ENCODE peak calls at places on chromosomes 2 and 18, in five cellular contexts. One of them, this sample, is unnamed.

GRCh38 chr2:102063360-102063947 is 71.7 kb downstream of the IL1R2 start:
- DNase-seq in skeletal muscle cell: no peak
- DNase-seq in substantia nigra: no peak
- DNase-seq in activated CD4-positive, alpha-beta T cell treated with anti-CD3 and anti-CD28 coated beads, Interleukin-2, amount 50 U/mL, for 48 hours: no peak
- DNase-seq in EL: peak
- DNase-seq in this sample: no peak

GRCh38 chr2:32941944-32942690 is 4.6 kb upstream of the LTBP1 start:
- DNase-seq in skeletal muscle cell: no peak
- DNase-seq in substantia nigra: no peak
- DNase-seq in activated CD4-positive, alpha-beta T cell treated with anti-CD3 and anti-CD28 coated beads, Interleukin-2, amount 50 U/mL, for 48 hours: no peak
- DNase-seq in EL: no peak
- DNase-seq in this sample: no peak

GRCh38 chr2:12718662-12719399 is 2.1 kb downstream of the TRIB2 start:
- DNase-seq in skeletal muscle cell: no peak
- DNase-seq in substantia nigra: no peak
- DNase-seq in activated CD4-positive, alpha-beta T cell treated with anti-CD3 and anti-CD28 coated beads, Interleukin-2, amount 50 U/mL, for 48 hours: no peak
- DNase-seq in EL: no peak
- DNase-seq in this sample: no peak

GRCh38 chr2:112583497-112584133 is 794 bp upstream of the CHCHD5 start:
- DNase-seq in skeletal muscle cell: no peak
- DNase-seq in substantia nigra: no peak
- DNase-seq in activated CD4-positive, alpha-beta T cell treated with anti-CD3 and anti-CD28 coated beads, Interleukin-2, amount 50 U/mL, for 48 hours: no peak
- DNase-seq in EL: no peak
- DNase-seq in this sample: no peak

GRCh38 chr18:56576826-56577573 is 61.4 kb downstream of the TXNL1 start:
- DNase-seq in skeletal muscle cell: no peak
- DNase-seq in substantia nigra: no peak
- DNase-seq in activated CD4-positive, alpha-beta T cell treated with anti-CD3 and anti-CD28 coated beads, Interleukin-2, amount 50 U/mL, for 48 hours: no peak
- DNase-seq in EL: no peak
- DNase-seq in this sample: no peak

GRCh38 chr2:11435036-11435435 is 30.9 kb downstream of the E2F6 start:
- DNase-seq in skeletal muscle cell: no peak
- DNase-seq in substantia nigra: no peak
- DNase-seq in activated CD4-positive, alpha-beta T cell treated with anti-CD3 and anti-CD28 coated beads, Interleukin-2, amount 50 U/mL, for 48 hours: no peak
- DNase-seq in EL: no peak
- DNase-seq in this sample: no peak

GRCh38 chr18:77054606-77055428 is 77.8 kb downstream of the MBP start:
- DNase-seq in skeletal muscle cell: peak
- DNase-seq in substantia nigra: peak
- DNase-seq in activated CD4-positive, alpha-beta T cell treated with anti-CD3 and anti-CD28 coated beads, Interleukin-2, amount 50 U/mL, for 48 hours: peak
- DNase-seq in EL: peak
- DNase-seq in this sample: peak

GRCh38 chr2:3536682-3537632 is 17.6 kb upstream of the ADI1 start:
- DNase-seq in skeletal muscle cell: no peak
- DNase-seq in substantia nigra: no peak
- DNase-seq in activated CD4-positive, alpha-beta T cell treated with anti-CD3 and anti-CD28 coated beads, Interleukin-2, amount 50 U/mL, for 48 hours: no peak
- DNase-seq in EL: peak
- DNase-seq in this sample: peak

GRCh38 chr18:58117685-58118403 is 73.8 kb downstream of the NEDD4L start:
- DNase-seq in skeletal muscle cell: peak
- DNase-seq in substantia nigra: no peak
- DNase-seq in activated CD4-positive, alpha-beta T cell treated with anti-CD3 and anti-CD28 coated beads, Interleukin-2, amount 50 U/mL, for 48 hours: no peak
- DNase-seq in EL: peak
- DNase-seq in this sample: no peak

GRCh38 chr2:70975237-70975636 is 3.2 kb upstream of the ANKRD53 start:
- DNase-seq in skeletal muscle cell: no peak
- DNase-seq in substantia nigra: no peak
- DNase-seq in activated CD4-positive, alpha-beta T cell treated with anti-CD3 and anti-CD28 coated beads, Interleukin-2, amount 50 U/mL, for 48 hours: no peak
- DNase-seq in EL: no peak
- DNase-seq in this sample: no peak

GRCh38 chr18:11857177-11857887 is 6.1 kb downstream of the CHMP1B start:
- DNase-seq in skeletal muscle cell: peak
- DNase-seq in substantia nigra: no peak
- DNase-seq in activated CD4-positive, alpha-beta T cell treated with anti-CD3 and anti-CD28 coated beads, Interleukin-2, amount 50 U/mL, for 48 hours: no peak
- DNase-seq in EL: peak
- DNase-seq in this sample: peak

This sample was measured in HEK293T.